ENCODE peak calls at places on chromosomes 16 and 17, in eight cellular contexts. One of them, this sample, is unnamed.

GRCh38 chr17:8166731-8167130 is 4.0 kb upstream of the VAMP2 start:
- DNase-seq in A549: no peak
- DNase-seq in NB4: no peak
- DNase-seq in transverse colon: no peak
- DNase-seq in lower leg skin: no peak
- DNase-seq in sigmoid colon: no peak
- DNase-seq in testis: no peak
- DNase-seq in stomach: no peak
- DNase-seq in this sample: no peak

GRCh38 chr17:29151567-29151966 is 28.6 kb downstream of the MYO18A start:
- DNase-seq in lower leg skin: no peak
- DNase-seq in sigmoid colon: no peak
- DNase-seq in NB4: no peak
- DNase-seq in testis: no peak
- DNase-seq in stomach: no peak
- DNase-seq in A549: peak
- DNase-seq in transverse colon: no peak
- DNase-seq in this sample: no peak

GRCh38 chr16:31472559-31473203 is 729 bp downstream of the TGFB1I1 start:
- DNase-seq in testis: peak
- DNase-seq in NB4: peak
- DNase-seq in stomach: peak
- DNase-seq in transverse colon: peak
- DNase-seq in sigmoid colon: peak
- DNase-seq in lower leg skin: peak
- DNase-seq in A549: peak
- DNase-seq in this sample: peak

GRCh38 chr17:80477647-80478478 is 1.5 kb upstream of the NPTX1 start:
- DNase-seq in A549: peak
- DNase-seq in testis: peak
- DNase-seq in NB4: peak
- DNase-seq in transverse colon: peak
- DNase-seq in sigmoid colon: peak
- DNase-seq in stomach: no peak
- DNase-seq in lower leg skin: no peak
- DNase-seq in this sample: no peak

GRCh38 chr17:3892095-3892998 is 506 bp downstream of the CAMKK1 start:
- DNase-seq in testis: peak
- DNase-seq in lower leg skin: peak
- DNase-seq in transverse colon: peak
- DNase-seq in A549: peak
- DNase-seq in sigmoid colon: peak
- DNase-seq in stomach: peak
- DNase-seq in NB4: peak
- DNase-seq in this sample: peak

GRCh38 chr16:58028541-58029070 is 3.1 kb downstream of the MMP15 start:
- DNase-seq in transverse colon: no peak
- DNase-seq in stomach: no peak
- DNase-seq in sigmoid colon: no peak
- DNase-seq in NB4: no peak
- DNase-seq in testis: no peak
- DNase-seq in A549: no peak
- DNase-seq in lower leg skin: no peak
- DNase-seq in this sample: peak

GRCh38 chr17:77100009-77100408 is 40.8 kb upstream of the SEC14L1 start:
- DNase-seq in lower leg skin: peak
- DNase-seq in NB4: peak
- DNase-seq in A549: no peak
- DNase-seq in stomach: peak
- DNase-seq in sigmoid colon: peak
- DNase-seq in testis: peak
- DNase-seq in transverse colon: peak
- DNase-seq in this sample: peak

GRCh38 chr16:6483634-6484033 is 849.0 kb upstream of the RBFOX1 start:
- DNase-seq in lower leg skin: no peak
- DNase-seq in transverse colon: no peak
- DNase-seq in testis: no peak
- DNase-seq in sigmoid colon: no peak
- DNase-seq in A549: no peak
- DNase-seq in stomach: no peak
- DNase-seq in NB4: no peak
- DNase-seq in this sample: no peak

GRCh38 chr17:58515286-58515685 is 848 bp upstream of the MTMR4 start:
- DNase-seq in stomach: no peak
- DNase-seq in transverse colon: no peak
- DNase-seq in NB4: no peak
- DNase-seq in A549: no peak
- DNase-seq in testis: no peak
- DNase-seq in lower leg skin: no peak
- DNase-seq in sigmoid colon: no peak
- DNase-seq in this sample: no peak

GRCh38 chr17:58514795-58515157 is 338 bp upstream of the MTMR4 start:
- DNase-seq in testis: no peak
- DNase-seq in sigmoid colon: no peak
- DNase-seq in lower leg skin: no peak
- DNase-seq in A549: no peak
- DNase-seq in NB4: no peak
- DNase-seq in stomach: no peak
- DNase-seq in transverse colon: no peak
- DNase-seq in this sample: no peak

GRCh38 chr17:58517928-58518609 is 3.6 kb upstream of the MTMR4 start:
- DNase-seq in lower leg skin: peak
- DNase-seq in stomach: peak
- DNase-seq in transverse colon: peak
- DNase-seq in testis: peak
- DNase-seq in A549: peak
- DNase-seq in NB4: peak
- DNase-seq in sigmoid colon: peak
- DNase-seq in this sample: peak

GRCh38 chr17:58516644-58517377 is 2.4 kb upstream of the MTMR4 start:
- DNase-seq in A549: no peak
- DNase-seq in lower leg skin: no peak
- DNase-seq in sigmoid colon: peak
- DNase-seq in transverse colon: peak
- DNase-seq in stomach: no peak
- DNase-seq in testis: no peak
- DNase-seq in NB4: no peak
- DNase-seq in this sample: no peak

GRCh38 chr17:58517378-58517927 is 3.0 kb upstream of the MTMR4 start:
- DNase-seq in A549: peak
- DNase-seq in NB4: no peak
- DNase-seq in lower leg skin: no peak
- DNase-seq in sigmoid colon: no peak
- DNase-seq in testis: no peak
- DNase-seq in transverse colon: no peak
- DNase-seq in stomach: no peak
- DNase-seq in this sample: no peak
- TF ChIP-seq POLR2A in A549: peak
- TF ChIP-seq POLR2A in NB4: no peak
- TF ChIP-seq POLR2A in lower leg skin: no peak
- TF ChIP-seq POLR2A in sigmoid colon: peak
- TF ChIP-seq POLR2A in testis: no peak
- TF ChIP-seq POLR2A in transverse colon: peak
- TF ChIP-seq POLR2A in stomach: no peak
- TF ChIP-seq POLR2A in this sample: no peak

DNA sequence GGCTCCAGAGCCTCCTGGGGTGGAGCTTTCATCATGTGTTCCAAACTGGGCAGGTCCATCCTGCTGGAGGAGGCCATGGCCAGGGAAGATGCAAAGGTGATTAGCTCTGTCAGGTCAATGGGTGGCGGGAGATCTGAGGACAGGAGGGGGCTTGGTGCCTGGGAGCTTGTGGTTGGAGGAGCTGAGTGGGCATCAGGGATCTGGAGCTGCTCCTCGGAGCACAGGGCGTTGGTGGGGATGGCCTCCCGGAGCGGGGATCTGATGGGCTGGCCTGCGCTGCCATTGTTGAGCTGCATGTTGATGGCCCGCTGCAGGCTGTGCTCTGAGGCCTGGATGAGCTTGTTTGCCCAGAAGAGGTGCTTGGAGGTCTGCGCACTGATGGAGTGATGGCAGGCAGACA is 6.5 kb downstream of the SPATA32 start:
- DNase-seq in testis: no peak
- DNase-seq in sigmoid colon: no peak
- DNase-seq in lower leg skin: no peak
- DNase-seq in A549: no peak
- DNase-seq in stomach: no peak
- DNase-seq in NB4: no peak
- DNase-seq in transverse colon: no peak
- DNase-seq in this sample: no peak
- TF ChIP-seq POLR2A in testis: no peak
- TF ChIP-seq POLR2A in sigmoid colon: no peak
- TF ChIP-seq POLR2A in lower leg skin: no peak
- TF ChIP-seq POLR2A in A549: no peak
- TF ChIP-seq POLR2A in stomach: no peak
- TF ChIP-seq POLR2A in NB4: no peak
- TF ChIP-seq POLR2A in transverse colon: no peak
- TF ChIP-seq POLR2A in this sample: no peak

GRCh38 chr17:20999841-21000532 is 42.8 kb downstream of the USP22 start:
- DNase-seq in testis: no peak
- DNase-seq in NB4: no peak
- DNase-seq in stomach: no peak
- DNase-seq in lower leg skin: no peak
- DNase-seq in transverse colon: no peak
- DNase-seq in sigmoid colon: no peak
- DNase-seq in A549: no peak
- DNase-seq in this sample: peak
- TF ChIP-seq POLR2A in testis: no peak
- TF ChIP-seq POLR2A in NB4: no peak
- TF ChIP-seq POLR2A in stomach: no peak
- TF ChIP-seq POLR2A in lower leg skin: no peak
- TF ChIP-seq POLR2A in transverse colon: no peak
- TF ChIP-seq POLR2A in sigmoid colon: no peak
- TF ChIP-seq POLR2A in A549: no peak
- TF ChIP-seq POLR2A in this sample: no peak

GRCh38 chr17:41690497-41690896 is 1.8 kb downstream of the EIF1 start:
- DNase-seq in transverse colon: no peak
- DNase-seq in stomach: no peak
- DNase-seq in NB4: no peak
- DNase-seq in A549: no peak
- DNase-seq in sigmoid colon: no peak
- DNase-seq in lower leg skin: no peak
- DNase-seq in testis: no peak
- DNase-seq in this sample: no peak

GRCh38 chr17:41688641-41689496 is at the start of gene EIF1:
- DNase-seq in NB4: peak
- DNase-seq in stomach: peak
- DNase-seq in testis: peak
- DNase-seq in transverse colon: peak
- DNase-seq in sigmoid colon: peak
- DNase-seq in lower leg skin: peak
- DNase-seq in A549: peak
- DNase-seq in this sample: peak

GRCh38 chr17:41692722-41693521 is 4.2 kb downstream of the EIF1 start:
- DNase-seq in stomach: no peak
- DNase-seq in lower leg skin: no peak
- DNase-seq in A549: no peak
- DNase-seq in transverse colon: no peak
- DNase-seq in NB4: no peak
- DNase-seq in sigmoid colon: no peak
- DNase-seq in testis: no peak
- DNase-seq in this sample: no peak

GRCh38 chr17:41689497-41690299 is 1.0 kb downstream of the EIF1 start:
- DNase-seq in lower leg skin: no peak
- DNase-seq in sigmoid colon: no peak
- DNase-seq in NB4: peak
- DNase-seq in A549: no peak
- DNase-seq in testis: peak
- DNase-seq in transverse colon: peak
- DNase-seq in stomach: no peak
- DNase-seq in this sample: no peak

DNA sequence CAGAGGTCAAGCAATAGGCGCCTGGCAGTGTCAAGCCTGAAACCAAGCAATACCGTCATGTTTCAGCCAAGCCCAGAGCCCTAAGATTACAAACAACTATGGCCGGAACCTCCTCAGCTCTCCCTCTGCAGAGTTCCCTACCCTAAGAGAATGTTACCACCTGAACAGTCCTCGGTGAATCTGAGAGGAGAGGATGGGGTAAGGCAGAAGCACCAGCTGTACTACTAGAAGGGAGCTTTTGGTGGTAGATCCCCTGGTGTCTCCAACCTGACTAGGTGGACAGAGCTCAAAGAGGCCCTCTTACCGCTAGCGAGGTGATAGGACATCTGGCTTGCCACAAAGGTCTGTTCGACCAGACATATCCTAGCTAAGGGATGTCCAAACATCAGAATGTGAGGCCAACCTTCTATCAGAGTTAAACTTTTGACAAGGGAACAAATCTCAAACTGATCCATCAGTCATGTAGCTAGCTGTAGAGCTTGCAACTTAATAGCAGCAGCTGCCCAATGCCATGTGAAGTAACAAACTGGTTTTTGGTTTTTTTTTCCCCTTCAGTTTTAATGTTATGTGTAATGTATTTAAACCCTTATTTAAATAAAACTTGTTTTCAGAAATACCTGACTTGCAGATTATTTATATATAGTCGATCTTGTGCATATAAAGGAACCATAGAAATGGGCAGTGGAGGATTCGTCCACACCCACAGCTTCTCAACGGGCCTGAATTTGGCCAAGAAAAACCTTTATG is 2.5 kb downstream of the EIF1 start:
- DNase-seq in transverse colon: no peak
- DNase-seq in sigmoid colon: no peak
- DNase-seq in NB4: no peak
- DNase-seq in A549: no peak
- DNase-seq in stomach: no peak
- DNase-seq in lower leg skin: no peak
- DNase-seq in testis: no peak
- DNase-seq in this sample: no peak
- TF ChIP-seq POLR2A in transverse colon: no peak
- TF ChIP-seq POLR2A in sigmoid colon: no peak
- TF ChIP-seq POLR2A in NB4: no peak
- TF ChIP-seq POLR2A in A549: no peak
- TF ChIP-seq POLR2A in stomach: no peak
- TF ChIP-seq POLR2A in lower leg skin: no peak
- TF ChIP-seq POLR2A in testis: no peak
- TF ChIP-seq POLR2A in this sample: no peak